ENCODE peak calls at places on chromosomes 2 and 18, in nine cellular contexts. D, O, Y, F, X, C, P, W and E are unnamed samples.
A peak's percentile ranks its signal among the peaks of the same experiment; 100 is the strongest.

GRCh38 chr2:195658541-195658890 is 1.5 kb downstream of the SLC39A10 start:
- DNase-seq in D (no peak), O (peak; percentile 85), Y (no peak), F (no peak), X (peak; percentile 25), C (peak; percentile 56), P (no peak), W (no peak), E (no peak)

GRCh38 chr18:31977270-31977872 is 34.4 kb upstream of the TRAPPC8 start:
- DNase-seq in D (no peak), O (peak; percentile 48), Y (peak; percentile 33), F (peak; percentile 57), X (peak; percentile 58), C (no peak), P (no peak), W (no peak), E (no peak)

GRCh38 chr18:60506682-60507081 is 134.1 kb upstream of the MC4R start:
- DNase-seq in D (no peak), O (no peak), Y (no peak), F (no peak), X (no peak), C (no peak), P (no peak), W (no peak), E (no peak)

GRCh38 chr2:123695449-123695848 is 329.6 kb upstream of the CNTNAP5 start:
- DNase-seq in D (no peak), O (no peak), Y (no peak), F (no peak), X (no peak), C (no peak), P (no peak), W (no peak), E (no peak)

GRCh38 chr2:45840481-45840880 is 189.0 kb downstream of the PRKCE start:
- DNase-seq in D (no peak), O (no peak), Y (no peak), F (no peak), X (no peak), C (no peak), P (no peak), W (no peak), E (no peak)

GRCh38 chr2:45452866-45453265 is 158.2 kb downstream of the SRBD1 start:
- DNase-seq in D (no peak), O (no peak), Y (peak; percentile 35), F (no peak), X (peak; percentile 36), C (no peak), P (no peak), W (no peak), E (no peak)

GRCh38 chr2:136281281-136282117 is 163.6 kb upstream of the CXCR4 start:
- DNase-seq in D (no peak), O (no peak), Y (no peak), F (peak; percentile 15), X (no peak), C (no peak), P (no peak), W (no peak), E (no peak)

GRCh38 chr18:76445275-76445674 is 49.8 kb downstream of the ZNF516 start:
- DNase-seq in D (no peak), O (peak; percentile 12), Y (no peak), F (no peak), X (no peak), C (peak; percentile 42), P (no peak), W (no peak), E (no peak)

GRCh38 chr2:160493227-160494028 is at the start of gene RBMS1:
- DNase-seq in D (peak; percentile 75), O (no peak), Y (peak; percentile 75), F (peak; percentile 58), X (peak; percentile 73), C (no peak), P (peak; percentile 79), W (no peak), E (peak; percentile 80)

GRCh38 chr18:79581406-79581805 is 98.2 kb upstream of the CTDP1 start:
- DNase-seq in D (peak; percentile 29), O (no peak), Y (peak; percentile 9), F (peak; percentile 8), X (no peak), C (no peak), P (peak; percentile 46), W (no peak), E (peak; percentile 39)

GRCh38 chr2:172813314-172813888 is 77.8 kb downstream of the RAPGEF4 start:
- DNase-seq in D (no peak), O (peak; percentile 68), Y (no peak), F (no peak), X (peak; percentile 23), C (no peak), P (no peak), W (no peak), E (no peak)

GRCh38 chr2:96317584-96317997 is 7.5 kb upstream of the ITPRIPL1 start:
- DNase-seq in D (no peak), O (no peak), Y (no peak), F (no peak), X (no peak), C (no peak), P (no peak), W (no peak), E (no peak)

GRCh38 chr2:105802587-105802986 is 57.9 kb downstream of the NCK2 start:
- DNase-seq in D (no peak), O (no peak), Y (no peak), F (no peak), X (no peak), C (no peak), P (no peak), W (no peak), E (no peak)

GRCh38 chr2:151560289-151560688 is 150.6 kb downstream of the RIF1 start:
- DNase-seq in D (peak; percentile 60), O (peak; percentile 25), Y (no peak), F (no peak), X (peak; percentile 49), C (peak; percentile 71), P (no peak), W (no peak), E (no peak)

GRCh38 chr2:81714817-81715216 is 1410.3 kb upstream of the LRRTM1 start:
- DNase-seq in D (no peak), O (no peak), Y (no peak), F (no peak), X (no peak), C (no peak), P (no peak), W (no peak), E (no peak)

GRCh38 chr2:66456183-66457041 is 21.5 kb downstream of the MEIS1 start:
- DNase-seq in D (no peak), O (no peak), Y (no peak), F (no peak), X (no peak), C (no peak), P (no peak), W (no peak), E (no peak)

GRCh38 chr2:231410293-231411004 is 14.9 kb downstream of the B3GNT7 start:
- DNase-seq in D (no peak), O (no peak), Y (no peak), F (peak; percentile 28), X (no peak), C (no peak), P (no peak), W (no peak), E (no peak)

GRCh38 chr2:65662654-65663432 is 230.4 kb upstream of the SPRED2 start:
- DNase-seq in D (no peak), O (no peak), Y (no peak), F (no peak), X (no peak), C (peak; percentile 21), P (no peak), W (no peak), E (no peak)

GRCh38 chr2:219737270-219737691 is 109.9 kb downstream of the SLC4A3 start:
- DNase-seq in D (no peak), O (peak; percentile 4), Y (peak; percentile 74), F (peak; percentile 46), X (peak; percentile 23), C (no peak), P (no peak), W (no peak), E (no peak)
- TF ChIP-seq CTCF in D (peak; percentile 29), O (no peak), Y (peak; percentile 12), F (peak; percentile 79), X (peak; percentile 73), C (peak; percentile 43), P (no peak), W (peak; percentile 48), E (peak; percentile 69)

DNA sequence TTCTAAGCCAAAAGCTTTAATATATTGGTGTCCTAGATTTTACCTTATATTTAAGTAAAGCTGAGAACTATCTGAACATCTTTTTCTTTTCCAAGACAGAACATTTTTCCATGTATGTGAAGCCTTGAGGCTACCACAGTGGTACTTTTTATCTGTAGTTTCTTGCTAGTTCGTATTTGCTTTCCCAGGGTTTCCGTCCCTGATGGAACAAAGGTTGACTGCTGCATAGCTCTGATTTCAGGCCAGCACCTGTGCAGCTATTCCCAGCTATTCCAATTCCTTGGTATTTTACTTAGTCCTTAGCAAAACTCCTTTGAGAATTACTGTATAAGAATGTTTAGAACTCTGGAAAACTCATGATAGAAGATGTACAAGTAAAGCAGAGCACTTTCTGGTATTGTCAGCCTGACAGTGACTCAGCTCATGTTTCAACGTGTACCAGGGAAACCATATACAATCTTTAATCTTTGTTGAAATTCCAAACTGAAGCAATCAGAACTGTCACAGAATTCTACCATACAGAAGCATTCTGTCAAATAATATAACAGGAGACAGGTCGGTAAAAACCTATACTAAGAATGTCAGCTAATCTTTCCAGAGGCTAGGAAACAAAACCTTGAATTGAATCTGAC is 162.2 kb downstream of the PKP4 start:
- DNase-seq in D (no peak), O (no peak), Y (no peak), F (no peak), X (no peak), C (no peak), P (no peak), W (no peak), E (no peak)
- TF ChIP-seq CTCF in D (no peak), O (no peak), Y (no peak), F (no peak), X (no peak), C (no peak), P (no peak), W (no peak), E (no peak)

DNA sequence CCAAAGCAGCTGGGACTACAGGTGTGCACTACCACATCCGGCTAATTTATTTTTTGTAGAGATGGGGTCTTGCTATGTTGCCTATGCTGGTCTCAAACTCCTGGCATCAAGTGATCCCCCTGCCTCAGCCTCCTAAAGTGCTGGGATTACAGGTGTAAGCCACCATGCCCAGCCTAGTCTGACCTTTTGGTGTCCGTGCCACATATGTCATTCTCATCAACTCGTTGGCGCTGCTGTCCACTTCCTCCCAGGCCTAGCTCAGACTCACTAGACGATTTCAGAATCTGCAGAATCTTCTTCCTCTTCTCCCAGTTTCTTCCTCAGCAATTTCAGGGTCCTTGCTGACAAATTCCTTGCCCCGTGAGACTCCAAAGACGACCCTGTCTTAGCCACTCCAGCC is 39.8 kb upstream of the DNMT3A start:
- DNase-seq in D (no peak), O (no peak), Y (no peak), F (peak; percentile 3), X (no peak), C (no peak), P (no peak), W (peak; percentile 25), E (no peak)
- TF ChIP-seq CTCF in D (no peak), O (no peak), Y (no peak), F (no peak), X (no peak), C (no peak), P (no peak), W (no peak), E (no peak)

DNA sequence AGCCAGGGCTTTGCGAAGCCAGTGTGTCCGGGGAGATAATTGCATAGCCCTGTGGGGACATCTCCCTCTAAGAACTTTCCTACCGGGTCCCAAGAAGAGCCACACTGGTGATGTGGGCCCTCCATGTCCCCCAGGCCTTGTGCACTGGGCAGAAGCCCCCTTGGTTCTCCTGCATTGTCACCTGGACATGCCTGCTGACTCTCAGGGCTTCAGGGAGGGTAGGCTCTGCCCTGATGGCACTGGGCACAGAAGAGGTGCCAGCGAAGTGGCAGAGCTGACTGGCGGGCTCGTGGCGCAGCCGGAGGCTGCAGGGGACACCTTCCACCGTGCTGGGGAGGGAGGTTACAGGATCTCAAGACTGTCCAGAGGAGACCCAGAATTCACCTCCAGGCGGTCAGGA is 28.3 kb downstream of the GLI2 start:
- DNase-seq in D (no peak), O (no peak), Y (peak; percentile 27), F (no peak), X (no peak), C (no peak), P (peak; percentile 24), W (no peak), E (peak; percentile 64)
- TF ChIP-seq CTCF in D (no peak), O (no peak), Y (no peak), F (no peak), X (no peak), C (no peak), P (no peak), W (no peak), E (no peak)